ENCODE peak calls at places on chromosomes 16 and 17, in five cellular contexts. X is lower lobe of right lung, I is ovary, K is fibroblast of lung, F is hepatocyte. Q is an unnamed sample. For H3K4me1, the result is how much of the 10 kb centered on the place peaks cover.

GRCh38 chr17:70857351-70857750 is 688.0 kb downstream of the KCNJ2 start:
- DNase-seq in K (no peak), F (no peak), X (no peak), I (no peak), Q (no peak)

GRCh38 chr17:8954339-8954738 is 11.2 kb downstream of the PIK3R5 start:
- DNase-seq in F (no peak), K (no peak), X (peak), I (no peak), Q (peak)

GRCh38 chr16:83966153-83966696 is 1.8 kb upstream of the NECAB2 start:
- DNase-seq in I (no peak), K (no peak), X (peak), F (no peak), Q (no peak)

GRCh38 chr16:15636392-15636873 is 6.5 kb downstream of the MARF1 start:
- DNase-seq in F (no peak), X (no peak), K (no peak), I (no peak), Q (no peak)

GRCh38 chr17:81422776-81423697 is 27.8 kb downstream of the BAHCC1 start:
- DNase-seq in K (peak), F (peak), I (peak), X (peak), Q (peak)

GRCh38 chr17:7041607-7042506 is 2.0 kb downstream of the SLC16A11 start:
- DNase-seq in K (no peak), F (peak), X (no peak), I (peak), Q (no peak)

GRCh38 chr17:82216301-82217119 is 3.9 kb upstream of the CCDC57 start:
- DNase-seq in X (peak), I (no peak), K (peak), F (peak), Q (peak)

GRCh38 chr16:57054338-57054737 is 38.0 kb upstream of the CPNE2 start:
- DNase-seq in F (no peak), K (no peak), X (no peak), I (no peak), Q (no peak)

GRCh38 chr17:47844814-47845453 is 3.9 kb upstream of the SCRN2 start:
- DNase-seq in I (no peak), X (no peak), K (no peak), F (no peak), Q (no peak)

GRCh38 chr16:30949655-30950515 is 1.0 kb downstream of the ORAI3 start:
- DNase-seq in X (peak), I (peak), F (peak), K (peak), Q (peak)

GRCh38 chr17:8408371-8408770 is 10.7 kb upstream of the RNF222 start:
- DNase-seq in I (no peak), X (no peak), K (no peak), F (no peak), Q (no peak)

GRCh38 chr17:55458977-55459376 is 37.3 kb upstream of the MMD start:
- DNase-seq in F (no peak), K (peak), X (no peak), I (no peak), Q (no peak)

GRCh38 chr17:67052720-67053437 is 8.5 kb downstream of the CACNG1 start:
- DNase-seq in K (no peak), X (no peak), F (no peak), I (no peak), Q (no peak)

GRCh38 chr17:26818736-26819135 is 475.2 kb upstream of the WSB1 start:
- DNase-seq in X (no peak), K (peak), F (peak), I (no peak), Q (no peak)

GRCh38 chr17:72400863-72401262 is 280.0 kb downstream of the SOX9 start:
- DNase-seq in K (no peak), I (no peak), F (no peak), X (no peak), Q (no peak)
- H3K4me3 ChIP-seq in K (no peak), I (no peak), F (no peak), X (no peak), Q (no peak)

GRCh38 chr16:2963074-2963610 is 933 bp upstream of the KREMEN2 start:
- DNase-seq in F (peak), I (peak), K (no peak), X (peak), Q (no peak)

GRCh38 chr16:2966043-2966802 is 2.1 kb downstream of the KREMEN2 start:
- DNase-seq in F (no peak), X (peak), K (no peak), I (no peak), Q (no peak)

GRCh38 chr16:2963611-2964415 is at the start of gene KREMEN2:
- DNase-seq in K (no peak), I (no peak), X (peak), F (peak), Q (no peak)

GRCh38 chr16:2962334-2963073 is 1.6 kb upstream of the KREMEN2 start:
- DNase-seq in I (no peak), F (no peak), K (no peak), X (no peak), Q (no peak)

GRCh38 chr16:2964416-2965223 is 545 bp downstream of the KREMEN2 start:
- DNase-seq in I (no peak), X (peak), F (peak), K (no peak), Q (no peak)
- H3K4me1 ChIP-seq in I (under half), X (half or more), F (under half), K (under half), Q (half or more)

GRCh38 chr17:69535022-69535570 is 120.6 kb downstream of the MAP2K6 start:
- DNase-seq in K (no peak), F (peak), X (no peak), I (no peak), Q (no peak)
- H3K4me3 ChIP-seq in K (no peak), F (no peak), X (no peak), I (no peak), Q (no peak)

GRCh38 chr17:43676471-43676870 is 14.7 kb upstream of the MEOX1 start:
- DNase-seq in X (no peak), I (no peak), F (no peak), K (peak), Q (no peak)
- H3K4me1 ChIP-seq in X (under half), I (under half), F (under half), K (under half), Q (under half)

GRCh38 chr16:86571197-86571915 is 4.7 kb downstream of the FOXC2 start:
- DNase-seq in F (no peak), K (no peak), X (no peak), I (no peak), Q (no peak)
- H3K4me3 ChIP-seq in F (no peak), K (peak), X (no peak), I (no peak), Q (peak)

DNA sequence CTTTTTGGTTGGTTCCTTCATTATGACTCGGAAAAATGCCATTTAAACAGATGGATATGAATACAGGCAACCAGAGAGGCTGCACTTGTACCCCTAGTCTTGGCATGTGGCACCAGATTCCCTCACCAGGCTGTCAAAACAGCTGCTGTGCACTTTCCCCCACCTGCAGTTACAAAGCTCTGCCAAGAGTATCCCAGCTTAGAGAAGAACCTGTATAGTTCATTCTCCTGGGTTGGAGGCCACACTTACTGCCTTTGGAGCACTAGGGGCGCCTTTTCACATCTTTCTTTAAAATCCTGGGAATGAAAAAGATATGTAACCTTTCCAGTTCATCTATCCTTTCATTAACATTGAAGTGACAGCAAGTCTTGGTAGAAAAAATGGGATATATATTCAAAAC is 190.4 kb downstream of the KIF2B start:
- DNase-seq in F (no peak), K (no peak), I (no peak), X (no peak), Q (no peak)
- H3K4me1 ChIP-seq in F (under half), K (under half), I (under half), X (under half), Q (under half)

DNA sequence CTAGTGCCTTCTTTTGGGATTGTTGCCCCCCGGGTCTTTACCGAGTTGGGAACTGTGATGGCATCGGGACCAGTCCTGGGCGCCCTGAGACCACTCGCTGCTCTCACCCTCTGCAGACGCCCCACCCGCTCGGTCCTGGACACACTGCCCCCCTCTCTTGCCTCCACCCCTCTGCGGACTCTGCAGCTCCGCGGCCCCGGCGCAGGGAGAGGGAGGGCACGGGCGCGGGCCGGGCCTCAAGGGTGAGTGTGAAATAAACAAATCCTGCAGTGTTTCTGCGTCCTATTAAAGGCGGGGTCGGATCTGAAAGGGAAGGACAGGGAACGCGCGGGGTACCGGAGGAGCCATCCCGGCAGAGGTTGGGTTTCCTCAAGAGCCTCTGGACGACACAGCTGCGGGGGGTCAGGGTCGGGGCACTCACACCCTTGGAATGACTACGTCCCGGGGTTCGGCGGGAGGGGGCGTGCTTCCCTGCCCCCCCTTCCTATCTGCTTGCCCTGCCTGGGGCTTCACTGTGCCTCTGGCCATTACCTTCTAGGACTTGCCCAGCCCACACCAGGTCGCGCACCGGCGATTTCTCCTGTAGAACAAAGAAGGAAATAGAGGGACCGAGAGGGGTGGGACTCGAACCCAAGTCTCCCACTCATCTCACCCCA is 514 bp upstream of the HSF4 start:
- DNase-seq in I (peak), X (no peak), F (no peak), K (no peak), Q (no peak)
- H3K4me3 ChIP-seq in I (peak), X (peak), F (no peak), K (peak), Q (peak)

GRCh38 chr17:14875557-14876412 is 389.3 kb downstream of the PMP22 start:
- DNase-seq in K (no peak), I (no peak), X (no peak), F (no peak), Q (no peak)
- H3K4me1 ChIP-seq in K (under half), I (under half), X (under half), F (under half), Q (under half)

GRCh38 chr17:57067162-57067561 is 17.9 kb upstream of the AKAP1 start:
- DNase-seq in X (no peak), F (no peak), I (no peak), K (no peak), Q (no peak)
- H3K4me3 ChIP-seq in X (no peak), F (no peak), I (no peak), K (no peak), Q (no peak)

GRCh38 chr16:3642397-3643094 is 11.9 kb upstream of the DNASE1 start:
- DNase-seq in I (no peak), F (peak), K (peak), X (peak), Q (no peak)

GRCh38 chr16:3645108-3645503 is 9.4 kb upstream of the DNASE1 start:
- DNase-seq in K (no peak), I (no peak), F (no peak), X (no peak), Q (no peak)

GRCh38 chr16:3640632-3641501 is 13.6 kb upstream of the DNASE1 start:
- DNase-seq in K (no peak), F (peak), X (peak), I (no peak), Q (no peak)

GRCh38 chr16:3641801-3642396 is 12.6 kb upstream of the DNASE1 start:
- DNase-seq in F (no peak), I (no peak), K (no peak), X (peak), Q (no peak)

GRCh38 chr16:3643095-3643730 is 11.3 kb upstream of the DNASE1 start:
- DNase-seq in K (no peak), I (no peak), X (peak), F (peak), Q (no peak)
- H3K4me1 ChIP-seq in K (under half), I (under half), X (under half), F (half or more), Q (under half)

Q was measured in right atrium auricular region.